ENCODE peak calls at places on chromosomes 13 and 19, in eight cellular contexts. L is colonic mucosa, Y is brain microvascular endothelial cell, P is heart left ventricle, Q is progenitor cell of endocrine pancreas, V is body of pancreas, M is stomach, E is fibroblast of lung. B is an unnamed sample.

GRCh38 chr19:51071006-51071405 is 6.1 kb upstream of the KLK13 start:
- DNase-seq in L (no peak), Y (no peak), P (no peak), Q (no peak), V (no peak), M (peak; percentile 53), E (no peak), B (no peak)

GRCh38 chr19:50818859-50819472 is 4.6 kb downstream of the KLK1 start:
- DNase-seq in L (no peak), Y (no peak), P (no peak), Q (no peak), V (peak; percentile 81), M (no peak), E (no peak), B (no peak)

GRCh38 chr19:3503036-3503572 is 2.6 kb upstream of the DOHH start:
- DNase-seq in L (no peak), Y (no peak), P (no peak), Q (no peak), V (no peak), M (no peak), E (peak; percentile 45), B (no peak)

GRCh38 chr13:78185700-78186099 is 267.1 kb upstream of the EDNRB start:
- DNase-seq in L (no peak), Y (no peak), P (no peak), Q (no peak), V (no peak), M (no peak), E (no peak), B (no peak)

GRCh38 chr13:109945206-109945960 is 159.0 kb upstream of the IRS2 start:
- DNase-seq in L (no peak), Y (peak; percentile 90), P (no peak), Q (no peak), V (no peak), M (no peak), E (peak; percentile 66), B (no peak)

GRCh38 chr13:38664920-38665319 is 22.0 kb upstream of the FREM2 start:
- DNase-seq in L (no peak), Y (no peak), P (no peak), Q (no peak), V (no peak), M (no peak), E (no peak), B (no peak)

GRCh38 chr13:43448605-43449004 is 338.2 kb downstream of the ENOX1 start:
- DNase-seq in L (no peak), Y (no peak), P (no peak), Q (no peak), V (no peak), M (no peak), E (peak; percentile 10), B (no peak)

GRCh38 chr13:33723772-33724435 is 94.0 kb upstream of the RFC3 start:
- DNase-seq in L (peak; percentile 84), Y (peak; percentile 84), P (peak; percentile 84), Q (peak; percentile 42), V (peak; percentile 90), M (peak; percentile 82), E (peak; percentile 80), B (peak; percentile 53)

GRCh38 chr13:113732176-113732960 is 26.7 kb upstream of the TMEM255B start:
- DNase-seq in L (no peak), Y (no peak), P (no peak), Q (no peak), V (no peak), M (no peak), E (no peak), B (no peak)

GRCh38 chr13:39506559-39507390 is 96.2 kb downstream of the LHFPL6 start:
- DNase-seq in L (no peak), Y (peak; percentile 24), P (no peak), Q (no peak), V (no peak), M (no peak), E (peak; percentile 54), B (no peak)

GRCh38 chr13:46663216-46663615 is 110.2 kb downstream of the LRCH1 start:
- DNase-seq in L (no peak), Y (no peak), P (no peak), Q (no peak), V (no peak), M (no peak), E (no peak), B (no peak)

GRCh38 chr13:34779171-34779570 is 162.9 kb upstream of the NBEA start:
- DNase-seq in L (no peak), Y (no peak), P (no peak), Q (no peak), V (no peak), M (no peak), E (no peak), B (no peak)
- TF ChIP-seq CTCF in L (no peak), Y (peak; percentile 11), P (peak; percentile 16), Q (no peak), V (no peak), M (no peak), E (no peak), B (no peak)

GRCh38 chr19:1811942-1812425 is at the start of gene ATP8B3:
- DNase-seq in L (no peak), Y (no peak), P (no peak), Q (no peak), V (no peak), M (peak; percentile 84), E (no peak), B (no peak)
- TF ChIP-seq CTCF in L (no peak), Y (no peak), P (peak; percentile 14), Q (peak; percentile 31), V (no peak), M (no peak), E (no peak), B (peak; percentile 19)

GRCh38 chr13:98761126-98761978 is 8.9 kb upstream of the SLC15A1 start:
- DNase-seq in L (no peak), Y (peak; percentile 54), P (no peak), Q (no peak), V (peak; percentile 43), M (peak; percentile 34), E (peak; percentile 39), B (no peak)
- TF ChIP-seq CTCF in L (no peak), Y (no peak), P (no peak), Q (no peak), V (no peak), M (no peak), E (peak; percentile 26), B (no peak)

DNA sequence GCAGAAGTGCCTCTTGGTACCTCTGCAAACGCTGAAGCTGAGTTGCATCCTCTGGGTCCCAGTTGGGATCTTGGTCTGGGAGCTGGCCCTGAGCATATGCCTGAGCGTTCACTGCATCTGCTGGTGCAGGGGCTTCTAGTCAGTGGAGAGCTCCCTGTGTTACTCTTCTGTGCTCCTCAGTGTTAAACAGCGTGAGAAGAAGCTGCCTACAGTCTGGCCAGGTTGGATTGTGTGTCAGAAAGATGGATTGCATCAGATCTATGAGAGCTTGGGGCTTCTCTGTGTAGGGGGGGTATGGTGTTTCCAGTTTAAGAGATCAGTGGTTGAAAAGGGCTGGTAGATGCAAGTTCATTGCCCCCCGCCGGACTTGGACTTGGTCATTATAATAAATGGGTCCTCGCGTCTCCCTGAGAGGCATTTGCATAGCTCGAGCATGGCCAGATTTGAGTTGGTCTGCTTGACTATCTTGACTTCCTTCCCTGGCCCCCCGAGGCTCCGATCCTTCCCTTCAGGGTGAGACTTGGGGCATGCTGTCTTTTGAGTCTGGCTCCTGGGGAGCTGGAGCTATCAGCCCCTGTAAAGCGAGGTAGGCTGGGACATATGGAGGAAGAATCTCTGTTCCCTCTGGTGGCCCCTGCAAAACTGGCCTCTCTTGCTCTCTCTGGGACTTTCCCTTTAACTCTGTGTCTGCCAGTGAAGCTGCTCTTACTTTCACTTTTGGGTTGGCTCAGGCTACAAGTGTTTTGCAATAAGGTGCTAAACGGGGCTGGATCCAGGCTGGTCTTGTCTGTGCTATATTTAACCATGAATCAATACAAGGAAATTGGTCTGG is 52.9 kb downstream of the OR10H4 start:
- DNase-seq in L (no peak), Y (peak; percentile 54), P (no peak), Q (no peak), V (peak; percentile 70), M (no peak), E (peak; percentile 21), B (no peak)
- TF ChIP-seq CTCF in L (no peak), Y (peak; percentile 10), P (no peak), Q (no peak), V (no peak), M (no peak), E (no peak), B (no peak)

GRCh38 chr13:63393112-63393511 is 1977.5 kb upstream of the PCDH20 start:
- DNase-seq in L (no peak), Y (peak; percentile 3), P (no peak), Q (no peak), V (no peak), M (no peak), E (no peak), B (no peak)
- TF ChIP-seq CTCF in L (no peak), Y (peak; percentile 24), P (no peak), Q (no peak), V (no peak), M (no peak), E (no peak), B (no peak)

DNA sequence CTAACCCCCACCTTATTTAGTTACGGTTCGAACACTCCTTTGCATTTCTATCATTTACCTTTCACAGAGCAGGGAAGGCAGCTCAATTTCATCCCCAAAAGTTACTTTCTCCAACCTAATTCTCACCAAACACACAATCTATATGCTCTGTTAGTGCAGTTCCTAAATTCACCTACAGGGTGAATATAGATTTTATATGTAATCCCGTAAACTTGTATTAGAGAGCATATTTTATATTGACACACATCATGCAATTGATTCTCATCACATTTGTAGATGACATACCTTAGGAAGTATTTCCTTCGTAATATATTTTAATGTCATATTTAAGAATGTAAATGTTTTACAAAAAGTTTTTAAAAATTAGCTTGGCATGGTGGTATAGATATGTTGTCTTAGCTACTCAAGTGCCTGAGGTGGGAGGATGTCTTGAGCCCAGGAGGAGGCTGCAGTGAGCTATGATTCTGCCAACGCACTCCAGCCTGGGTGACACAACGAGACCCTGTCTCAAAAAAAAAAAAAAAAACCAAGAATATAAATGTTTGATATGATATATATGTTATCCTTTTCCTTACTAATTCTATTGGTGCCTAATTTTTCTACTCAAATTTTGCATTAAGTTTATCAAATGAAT is 57.3 kb upstream of the TNFRSF19 start:
- DNase-seq in L (no peak), Y (no peak), P (no peak), Q (no peak), V (no peak), M (no peak), E (no peak), B (no peak)
- TF ChIP-seq CTCF in L (no peak), Y (peak; percentile 2), P (peak; percentile 9), Q (peak; percentile 42), V (no peak), M (no peak), E (no peak), B (peak; percentile 23)

GRCh38 chr13:31199849-31200635 is at the start of gene B3GLCT:
- DNase-seq in L (peak; percentile 81), Y (peak; percentile 18), P (peak; percentile 80), Q (peak; percentile 85), V (peak; percentile 76), M (peak; percentile 84), E (peak; percentile 62), B (peak; percentile 66)
- TF ChIP-seq CTCF in L (peak; percentile 62), Y (peak; percentile 60), P (peak; percentile 93), Q (peak; percentile 92), V (peak; percentile 97), M (no peak), E (peak; percentile 73), B (peak; percentile 96)

GRCh38 chr19:34306824-34307223 is 52.5 kb downstream of the GARRE1 start:
- DNase-seq in L (no peak), Y (no peak), P (no peak), Q (no peak), V (no peak), M (no peak), E (no peak), B (no peak)
- TF ChIP-seq CTCF in L (no peak), Y (no peak), P (no peak), Q (no peak), V (no peak), M (no peak), E (no peak), B (no peak)

GRCh38 chr19:47186337-47187022 is 44.5 kb downstream of the BBC3 start:
- DNase-seq in L (no peak), Y (no peak), P (no peak), Q (no peak), V (no peak), M (no peak), E (peak; percentile 30), B (peak; percentile 32)
- TF ChIP-seq CTCF in L (no peak), Y (peak; percentile 17), P (no peak), Q (no peak), V (no peak), M (no peak), E (no peak), B (no peak)